ENCODE peak calls at places on chromosomes 2 and 18, in ten cellular contexts. K is right lobe of liver; D is CD4-positive, alpha-beta T cell; R is omental fat pad; H is fibroblast of villous mesenchyme; X is mucosa of descending colon; P is brain microvascular endothelial cell; I is body of pancreas; N is H9; G is neural crest cell. V is an unnamed sample.

GRCh38 chr2:128469203-128469602 is 150.5 kb upstream of the HS6ST1 start:
- DNase-seq in K (no peak), D (no peak), R (no peak), H (no peak), X (no peak), P (peak), I (no peak), N (peak), G (no peak), V (no peak)

GRCh38 chr2:230589497-230590015 is 123.1 kb upstream of the CAB39 start:
- DNase-seq in K (no peak), D (no peak), R (no peak), H (no peak), X (no peak), P (no peak), I (no peak), N (no peak), G (no peak), V (no peak)

GRCh38 chr2:176986579-176986978 is 226.0 kb upstream of the HNRNPA3 start:
- DNase-seq in K (no peak), D (no peak), R (no peak), H (no peak), X (no peak), P (no peak), I (no peak), N (no peak), G (no peak), V (no peak)

GRCh38 chr18:57146956-57147636 is at the start of gene BOD1L2:
- DNase-seq in K (no peak), D (no peak), R (no peak), H (no peak), X (no peak), P (no peak), I (no peak), N (peak), G (no peak), V (no peak)

GRCh38 chr18:22026362-22026761 is 143.0 kb upstream of the GATA6 start:
- DNase-seq in K (no peak), D (no peak), R (no peak), H (no peak), X (no peak), P (no peak), I (peak), N (no peak), G (no peak), V (no peak)

GRCh38 chr2:24111407-24111861 is 11.7 kb downstream of the PFN4 start:
- DNase-seq in K (no peak), D (no peak), R (no peak), H (peak), X (no peak), P (peak), I (no peak), N (no peak), G (no peak), V (peak)

GRCh38 chr2:132403176-132403575 is 13.4 kb upstream of the GPR39 start:
- DNase-seq in K (no peak), D (no peak), R (no peak), H (no peak), X (no peak), P (no peak), I (no peak), N (no peak), G (no peak), V (no peak)

GRCh38 chr2:71926860-71927756 is 220.6 kb downstream of the CYP26B1 start:
- DNase-seq in K (no peak), D (no peak), R (no peak), H (no peak), X (no peak), P (no peak), I (no peak), N (peak), G (peak), V (no peak)

GRCh38 chr2:176669398-176670174 is 400.3 kb downstream of the MTX2 start:
- DNase-seq in K (no peak), D (no peak), R (no peak), H (no peak), X (no peak), P (no peak), I (no peak), N (no peak), G (no peak), V (no peak)

GRCh38 chr2:695111-695510 is 17.9 kb upstream of the TMEM18 start:
- DNase-seq in K (no peak), D (no peak), R (no peak), H (no peak), X (no peak), P (no peak), I (peak), N (no peak), G (no peak), V (no peak)

GRCh38 chr2:215505044-215505786 is 69.3 kb upstream of the FN1 start:
- DNase-seq in K (no peak), D (no peak), R (no peak), H (peak), X (no peak), P (peak), I (peak), N (no peak), G (no peak), V (peak)

GRCh38 chr2:237665713-237666143 is 38.3 kb downstream of the LRRFIP1 start:
- DNase-seq in K (no peak), D (no peak), R (no peak), H (no peak), X (no peak), P (no peak), I (no peak), N (peak), G (no peak), V (no peak)

GRCh38 chr18:78774741-78775141 is 204.9 kb upstream of the SALL3 start:
- DNase-seq in K (no peak), D (no peak), R (no peak), H (no peak), X (no peak), P (no peak), I (no peak), N (no peak), G (no peak), V (no peak)

GRCh38 chr2:230793573-230794359 is 71.0 kb upstream of the ITM2C start:
- DNase-seq in K (no peak), D (peak), R (peak), H (peak), X (no peak), P (peak), I (peak), N (no peak), G (no peak), V (no peak)

GRCh38 chr18:48781990-48782368 is 168.8 kb downstream of the SMAD7 start:
- DNase-seq in K (peak), D (no peak), R (no peak), H (no peak), X (no peak), P (no peak), I (no peak), N (no peak), G (no peak), V (no peak)

GRCh38 chr2:43388371-43388770 is 162.0 kb upstream of the ZFP36L2 start:
- DNase-seq in K (no peak), D (no peak), R (no peak), H (no peak), X (no peak), P (no peak), I (no peak), N (no peak), G (no peak), V (no peak)

GRCh38 chr18:37565138-37565984 is at the start of gene CELF4:
- DNase-seq in K (no peak), D (no peak), R (no peak), H (no peak), X (no peak), P (no peak), I (no peak), N (no peak), G (no peak), V (no peak)

GRCh38 chr2:3606028-3606369 is 11.1 kb downstream of the COLEC11 start:
- DNase-seq in K (no peak), D (no peak), R (no peak), H (no peak), X (no peak), P (no peak), I (no peak), N (no peak), G (no peak), V (no peak)

GRCh38 chr2:231781798-231782726 is 980 bp upstream of the PDE6D start:
- DNase-seq in K (no peak), D (no peak), R (no peak), H (peak), X (no peak), P (peak), I (peak), N (no peak), G (no peak), V (peak)

GRCh38 chr2:234178309-234179030 is 128.0 kb downstream of the SPP2 start:
- DNase-seq in K (no peak), D (no peak), R (no peak), H (peak), X (no peak), P (no peak), I (no peak), N (no peak), G (no peak), V (no peak)

GRCh38 chr2:236558999-236559978 is 10.3 kb upstream of the ACKR3 start:
- DNase-seq in K (no peak), D (no peak), R (no peak), H (no peak), X (no peak), P (no peak), I (no peak), N (no peak), G (no peak), V (no peak)

GRCh38 chr2:230706053-230706498 is 6.6 kb upstream of the CAB39 start:
- DNase-seq in K (no peak), D (no peak), R (no peak), H (no peak), X (peak), P (no peak), I (no peak), N (no peak), G (no peak), V (peak)

GRCh38 chr2:85838181-85838580 is 50.6 kb downstream of the ST3GAL5 start:
- DNase-seq in K (no peak), D (no peak), R (no peak), H (no peak), X (no peak), P (no peak), I (no peak), N (peak), G (no peak), V (no peak)

GRCh38 chr2:216344958-216345315 is 27.3 kb downstream of the MARCHF4 start:
- DNase-seq in K (no peak), D (no peak), R (no peak), H (no peak), X (no peak), P (no peak), I (no peak), N (no peak), G (no peak), V (no peak)

GRCh38 chr2:4047961-4048891 is 344.9 kb downstream of the DCDC2C start:
- DNase-seq in K (no peak), D (no peak), R (no peak), H (no peak), X (no peak), P (peak), I (no peak), N (no peak), G (no peak), V (no peak)

GRCh38 chr18:48882379-48882778 is 68.4 kb downstream of the SMAD7 start:
- DNase-seq in K (no peak), D (no peak), R (no peak), H (no peak), X (no peak), P (no peak), I (no peak), N (no peak), G (no peak), V (no peak)

GRCh38 chr2:20254731-20255130 is 29.8 kb upstream of the SDC1 start:
- DNase-seq in K (no peak), D (no peak), R (no peak), H (no peak), X (no peak), P (no peak), I (no peak), N (no peak), G (no peak), V (no peak)

GRCh38 chr2:25977768-25978167 is 4.5 kb downstream of the KIF3C start:
- DNase-seq in K (peak), D (no peak), R (no peak), H (no peak), X (no peak), P (peak), I (no peak), N (no peak), G (no peak), V (no peak)

GRCh38 chr2:189393440-189394111 is 47.7 kb upstream of the WDR75 start:
- DNase-seq in K (no peak), D (no peak), R (no peak), H (peak), X (no peak), P (peak), I (no peak), N (no peak), G (no peak), V (no peak)

GRCh38 chr2:76867854-76868253 is 654.3 kb downstream of the LRRTM4 start:
- DNase-seq in K (no peak), D (no peak), R (no peak), H (peak), X (no peak), P (peak), I (no peak), N (no peak), G (no peak), V (no peak)

GRCh38 chr2:17057109-17058017 is 391.7 kb upstream of the CYRIA start:
- DNase-seq in K (no peak), D (no peak), R (no peak), H (no peak), X (no peak), P (no peak), I (no peak), N (no peak), G (no peak), V (no peak)

GRCh38 chr2:104043864-104044263 is 810.1 kb upstream of the POU3F3 start:
- DNase-seq in K (no peak), D (no peak), R (no peak), H (no peak), X (no peak), P (no peak), I (no peak), N (no peak), G (no peak), V (peak)

GRCh38 chr2:119694994-119695521 is 16.1 kb downstream of the TMEM177 start:
- DNase-seq in K (no peak), D (peak), R (no peak), H (peak), X (no peak), P (peak), I (peak), N (no peak), G (no peak), V (no peak)

GRCh38 chr2:119387381-119388129 is 20.8 kb downstream of the DBI start:
- DNase-seq in K (peak), D (no peak), R (peak), H (peak), X (peak), P (peak), I (peak), N (no peak), G (no peak), V (no peak)

GRCh38 chr2:8679827-8680731 is 1.8 kb upstream of the ID2 start:
- DNase-seq in K (peak), D (no peak), R (no peak), H (no peak), X (peak), P (no peak), I (peak), N (no peak), G (no peak), V (peak)

GRCh38 chr2:105690566-105690965 is 54.1 kb upstream of the NCK2 start:
- DNase-seq in K (no peak), D (no peak), R (no peak), H (no peak), X (no peak), P (no peak), I (no peak), N (no peak), G (no peak), V (no peak)

GRCh38 chr2:95379616-95379925 is 22.9 kb upstream of the FAHD2A start:
- DNase-seq in K (no peak), D (no peak), R (no peak), H (no peak), X (no peak), P (no peak), I (no peak), N (peak), G (no peak), V (peak)
- TF ChIP-seq CTCF in K (peak), D (no peak), R (no peak), H (peak), X (no peak), P (peak), I (no peak), N (peak), G (peak), V (peak)

DNA sequence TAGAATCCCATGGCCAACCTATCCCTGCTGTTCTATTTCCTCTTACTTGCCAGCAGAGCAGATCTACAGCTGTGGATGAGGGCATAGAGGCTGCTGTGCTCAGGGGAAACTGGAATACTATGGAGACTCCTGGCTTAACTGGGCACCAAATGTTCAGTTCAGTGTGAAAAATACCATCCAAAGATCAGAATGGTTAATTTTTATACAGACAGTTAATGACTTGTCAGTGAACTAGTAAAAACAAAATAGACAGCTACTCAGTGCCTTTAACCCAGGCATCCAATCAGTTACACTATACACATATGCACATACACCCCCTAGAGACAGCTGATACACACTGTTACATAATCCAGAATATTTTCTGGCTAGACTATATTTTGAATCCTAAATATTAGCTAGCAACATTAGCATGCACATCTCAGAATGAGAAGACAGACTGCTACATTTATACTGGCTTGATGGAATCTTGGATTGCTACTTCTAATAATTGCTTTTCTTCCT is 59.1 kb upstream of the WIPF1 start:
- DNase-seq in K (no peak), D (no peak), R (no peak), H (no peak), X (no peak), P (no peak), I (no peak), N (no peak), G (no peak), V (no peak)
- TF ChIP-seq CTCF in K (no peak), D (no peak), R (no peak), H (no peak), X (no peak), P (no peak), I (no peak), N (no peak), G (no peak), V (no peak)

GRCh38 chr2:10795508-10796046 is 17.0 kb downstream of the PDIA6 start:
- DNase-seq in K (no peak), D (no peak), R (no peak), H (no peak), X (no peak), P (no peak), I (no peak), N (no peak), G (no peak), V (no peak)

GRCh38 chr2:10796703-10797102 is 15.9 kb downstream of the PDIA6 start:
- DNase-seq in K (no peak), D (no peak), R (no peak), H (no peak), X (no peak), P (no peak), I (no peak), N (no peak), G (no peak), V (no peak)

GRCh38 chr2:10800163-10800562 is 12.4 kb downstream of the PDIA6 start:
- DNase-seq in K (no peak), D (no peak), R (no peak), H (no peak), X (no peak), P (no peak), I (no peak), N (no peak), G (no peak), V (no peak)

GRCh38 chr2:10794891-10795290 is 17.7 kb downstream of the PDIA6 start:
- DNase-seq in K (no peak), D (no peak), R (no peak), H (no peak), X (no peak), P (no peak), I (no peak), N (no peak), G (no peak), V (no peak)

DNA sequence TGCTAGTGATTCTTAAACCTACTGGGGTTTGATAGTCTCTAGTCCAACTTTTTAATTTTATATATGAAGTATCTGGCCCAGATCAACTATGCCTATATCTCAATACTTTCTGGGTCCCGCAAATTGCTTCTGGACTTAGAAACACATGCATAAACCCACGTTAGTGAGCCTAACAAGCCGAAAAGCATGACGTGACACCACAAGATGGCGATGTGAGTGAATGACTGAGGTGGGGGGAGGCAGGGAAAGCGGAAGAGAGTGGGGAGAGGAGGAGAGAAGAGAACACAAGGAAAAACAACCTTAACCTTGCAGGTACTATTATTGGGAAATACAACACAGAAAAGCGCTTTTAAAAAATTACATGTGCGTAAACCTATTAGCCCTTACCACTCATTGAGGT is 13.8 kb downstream of the PDIA6 start:
- DNase-seq in K (no peak), D (no peak), R (no peak), H (no peak), X (no peak), P (no peak), I (no peak), N (peak), G (no peak), V (peak)
- TF ChIP-seq CTCF in K (no peak), D (no peak), R (no peak), H (no peak), X (no peak), P (peak), I (no peak), N (peak), G (peak), V (peak)

GRCh38 chr2:240597054-240597418 is 10.5 kb downstream of the CAPN10 start:
- DNase-seq in K (peak), D (no peak), R (no peak), H (no peak), X (peak), P (no peak), I (no peak), N (no peak), G (no peak), V (no peak)

GRCh38 chr2:240596080-240596460 is 9.5 kb downstream of the CAPN10 start:
- DNase-seq in K (peak), D (no peak), R (no peak), H (no peak), X (peak), P (no peak), I (no peak), N (no peak), G (no peak), V (peak)

GRCh38 chr2:240596491-240596931 is 10.0 kb downstream of the CAPN10 start:
- DNase-seq in K (peak), D (no peak), R (no peak), H (no peak), X (no peak), P (no peak), I (peak), N (no peak), G (no peak), V (peak)

GRCh38 chr2:240594511-240595380 is 8.2 kb downstream of the CAPN10 start:
- DNase-seq in K (peak), D (no peak), R (no peak), H (no peak), X (peak), P (no peak), I (no peak), N (no peak), G (no peak), V (peak)

DNA sequence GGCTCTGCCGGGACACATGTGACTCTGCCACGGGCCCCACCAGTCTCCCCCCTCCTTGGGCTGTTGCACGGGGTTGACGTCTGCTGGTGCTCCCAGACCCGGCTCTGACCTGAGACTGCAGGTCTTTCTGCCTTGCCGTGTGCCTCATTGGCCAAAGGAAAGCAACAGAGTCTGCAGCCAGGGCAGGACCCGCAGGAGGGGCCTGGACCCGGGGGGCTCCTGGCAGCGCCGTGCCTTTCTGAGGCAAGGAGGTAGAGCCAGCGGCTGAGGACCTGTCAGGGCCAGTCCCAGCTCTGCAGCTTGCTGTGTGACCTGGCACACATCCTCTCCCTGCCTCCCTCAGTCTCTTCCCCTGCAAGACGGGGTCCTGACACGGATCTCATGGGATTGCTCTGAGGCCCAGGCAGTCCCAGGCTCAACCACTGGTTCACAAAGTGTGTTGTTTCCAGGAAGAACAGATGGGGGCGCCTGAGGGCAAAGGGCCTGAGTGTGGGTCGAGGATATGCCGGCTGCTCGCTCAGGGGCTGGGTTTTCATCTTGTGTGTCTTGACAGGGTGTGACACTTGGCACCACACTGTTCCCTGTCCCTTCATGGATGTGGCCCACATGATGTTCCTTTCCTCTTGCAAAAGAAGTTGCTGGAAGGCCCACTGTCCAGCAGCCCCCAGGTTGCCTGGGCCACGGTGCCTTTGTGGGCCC is 9.0 kb downstream of the CAPN10 start:
- DNase-seq in K (peak), D (no peak), R (no peak), H (no peak), X (peak), P (peak), I (no peak), N (peak), G (peak), V (peak)
- TF ChIP-seq CTCF in K (no peak), D (no peak), R (no peak), H (peak), X (no peak), P (peak), I (no peak), N (peak), G (peak), V (no peak)

V was measured in Caco-2.